ENCODE peak calls at places on chromosomes 4 and X, in eight cellular contexts. K, J, Z, I, C, V, T and S are unnamed samples.

GRCh38 chr4:54139332-54139731 is 39.4 kb downstream of the GSX2 start:
- DNase-seq in I (no peak), K (no peak), V (no peak), J (no peak), T (no peak), Z (no peak), C (no peak), S (no peak)

GRCh38 chr4:72507167-72507566 is 61.9 kb downstream of the ADAMTS3 start:
- DNase-seq in K (no peak), C (no peak), V (no peak), T (no peak), J (no peak), Z (no peak), I (no peak), S (no peak)

GRCh38 chr4:7015383-7016035 is 27.7 kb upstream of the TADA2B start:
- DNase-seq in C (no peak), J (no peak), V (no peak), Z (no peak), I (no peak), T (no peak), K (no peak), S (no peak)

GRCh38 chr4:6848717-6849305 is 60.8 kb upstream of the TBC1D14 start:
- DNase-seq in Z (no peak), C (no peak), T (no peak), J (no peak), I (no peak), V (no peak), K (no peak), S (no peak)

GRCh38 chr4:101345271-101345595 is 2.1 kb downstream of the PPP3CA start:
- DNase-seq in I (no peak), C (no peak), J (peak), Z (no peak), K (no peak), T (no peak), V (no peak), S (no peak)

GRCh38 chr4:54213812-54214211 is 15.3 kb upstream of the PDGFRA start:
- DNase-seq in J (no peak), I (peak), V (no peak), C (no peak), K (no peak), Z (no peak), T (peak), S (no peak)

GRCh38 chrX:153780678-153781427 is at the start of gene SRPK3:
- DNase-seq in J (no peak), Z (no peak), T (no peak), K (no peak), C (peak), V (no peak), I (no peak), S (no peak)

GRCh38 chr4:148263820-148264219 is 178.4 kb downstream of the NR3C2 start:
- DNase-seq in T (no peak), I (no peak), J (no peak), C (no peak), Z (no peak), V (no peak), K (no peak), S (no peak)

GRCh38 chrX:134764202-134764785 is 106.0 kb upstream of the PLAC1 start:
- DNase-seq in I (peak), J (peak), T (no peak), K (no peak), Z (no peak), C (no peak), V (peak), S (no peak)

GRCh38 chr4:25703731-25704388 is 48.2 kb downstream of the SLC34A2 start:
- DNase-seq in I (no peak), T (no peak), Z (no peak), C (no peak), V (no peak), K (no peak), J (no peak), S (no peak)

GRCh38 chr4:124478518-124478917 is 234.0 kb downstream of the ANKRD50 start:
- DNase-seq in T (no peak), I (no peak), C (no peak), J (no peak), K (no peak), Z (no peak), V (no peak), S (no peak)

GRCh38 chrX:118495958-118496762 is 545 bp downstream of the DOCK11 start:
- DNase-seq in Z (no peak), V (peak), J (peak), K (peak), C (peak), T (peak), I (peak), S (peak)

GRCh38 chr4:41143721-41144379 is 70.5 kb downstream of the APBB2 start:
- DNase-seq in J (no peak), T (no peak), K (no peak), Z (no peak), V (no peak), C (no peak), I (peak), S (no peak)

GRCh38 chr4:169724251-169724650 is 33.5 kb downstream of the HPF1 start:
- DNase-seq in C (no peak), V (no peak), Z (no peak), I (peak), J (no peak), T (no peak), K (no peak), S (no peak)

GRCh38 chrX:1242901-1243402 is 25.7 kb upstream of the CSF2RA start:
- DNase-seq in V (no peak), Z (no peak), J (no peak), T (no peak), C (no peak), K (no peak), I (no peak), S (no peak)

GRCh38 chr4:101339332-101339731 is 8.0 kb downstream of the PPP3CA start:
- DNase-seq in I (no peak), C (no peak), Z (no peak), V (no peak), J (no peak), K (no peak), T (no peak), S (no peak)

GRCh38 chrX:17553451-17553850 is 178.5 kb downstream of the NHS start:
- DNase-seq in I (peak), Z (no peak), C (no peak), V (no peak), K (no peak), J (no peak), T (no peak), S (no peak)

GRCh38 chr4:156598138-156598681 is 373.4 kb downstream of the PDGFC start:
- DNase-seq in C (peak), T (no peak), I (peak), V (no peak), Z (no peak), K (no peak), J (no peak), S (no peak)

GRCh38 chrX:136220535-136220934 is 30.7 kb downstream of the MAP7D3 start:
- DNase-seq in I (no peak), V (no peak), J (no peak), Z (no peak), T (no peak), K (no peak), C (no peak), S (no peak)

GRCh38 chr4:25890653-25891485 is 23.2 kb upstream of the SMIM20 start:
- DNase-seq in J (no peak), K (no peak), C (no peak), Z (no peak), I (no peak), T (no peak), V (no peak), S (no peak)

GRCh38 chr4:73528171-73528570 is 46.6 kb downstream of the AFM start:
- DNase-seq in J (no peak), Z (no peak), I (no peak), K (no peak), C (no peak), T (no peak), V (no peak), S (no peak)

GRCh38 chr4:37816006-37816405 is 10.5 kb upstream of the PGM2 start:
- DNase-seq in K (no peak), C (no peak), T (no peak), J (peak), Z (no peak), I (no peak), V (no peak), S (no peak)

GRCh38 chr4:33518852-33519251 is 2725.5 kb downstream of the ARAP2 start:
- DNase-seq in C (no peak), V (no peak), Z (no peak), I (no peak), K (no peak), T (no peak), J (no peak), S (no peak)

GRCh38 chrX:21758488-21758887 is 572 bp upstream of the SMPX start:
- DNase-seq in I (no peak), T (no peak), Z (no peak), C (no peak), K (no peak), V (no peak), J (no peak), S (no peak)
- TF ChIP-seq CTCF in I (no peak), T (no peak), Z (no peak), C (no peak), K (no peak), V (no peak), J (no peak), S (no peak)

GRCh38 chr4:140253556-140254027 is 99.6 kb upstream of the MAML3 start:
- DNase-seq in I (no peak), K (no peak), C (no peak), V (no peak), Z (no peak), T (no peak), J (no peak), S (no peak)
- TF ChIP-seq CTCF in I (no peak), K (no peak), C (no peak), V (no peak), Z (no peak), T (no peak), J (no peak), S (peak)

GRCh38 chr4:4427478-4427870 is 40.6 kb downstream of the NSG1 start:
- DNase-seq in K (no peak), V (no peak), J (no peak), T (no peak), I (no peak), Z (no peak), C (no peak), S (no peak)

GRCh38 chr4:4432341-4433125 is 45.6 kb downstream of the NSG1 start:
- DNase-seq in J (no peak), V (no peak), I (no peak), C (no peak), K (no peak), T (no peak), Z (no peak), S (no peak)

GRCh38 chr4:4427886-4428285 is 41.0 kb downstream of the NSG1 start:
- DNase-seq in J (no peak), K (no peak), T (no peak), I (no peak), C (no peak), V (no peak), Z (no peak), S (no peak)

GRCh38 chr4:4428966-4429875 is 42.3 kb downstream of the NSG1 start:
- DNase-seq in K (no peak), V (no peak), T (no peak), C (no peak), Z (peak), I (no peak), J (no peak), S (no peak)

DNA sequence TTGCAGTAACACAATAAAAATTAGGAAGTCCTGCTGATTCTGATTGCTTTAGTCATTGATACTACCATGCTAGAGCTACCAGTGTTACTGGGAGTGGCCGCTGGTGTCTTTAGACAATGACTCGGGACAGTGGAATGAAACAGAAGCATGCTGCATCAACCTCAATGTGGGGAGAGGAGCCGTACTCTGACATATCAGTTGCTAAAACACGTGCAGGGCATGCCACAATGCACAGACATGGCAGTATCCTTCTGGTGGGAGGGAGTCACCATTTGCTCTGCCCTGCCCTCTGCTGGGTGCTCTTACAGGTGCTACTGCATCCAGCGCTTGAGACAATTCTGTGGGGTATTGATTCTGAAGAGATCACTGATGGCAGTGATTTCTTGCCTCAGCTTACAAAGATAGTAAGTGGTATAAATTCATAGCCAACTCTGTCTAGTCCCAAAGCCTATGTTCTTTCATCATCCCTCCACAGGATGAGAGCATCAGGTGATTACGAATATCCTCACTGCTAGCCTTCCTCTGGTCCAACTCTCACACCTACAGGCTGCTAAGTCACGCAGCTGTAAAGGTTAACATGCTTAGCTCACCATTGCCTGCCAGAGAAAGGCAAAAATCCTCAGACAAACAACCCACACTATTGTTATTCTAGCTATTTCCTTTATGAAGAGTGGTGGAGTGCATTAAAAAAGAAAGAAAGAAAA is 43.7 kb downstream of the NSG1 start:
- DNase-seq in C (no peak), J (peak), Z (no peak), I (peak), V (peak), T (no peak), K (no peak), S (no peak)
- TF ChIP-seq CTCF in C (no peak), J (peak), Z (peak), I (peak), V (peak), T (no peak), K (peak), S (peak)

GRCh38 chr4:166318810-166319525 is 445.9 kb downstream of the TLL1 start:
- DNase-seq in K (no peak), Z (no peak), T (no peak), V (no peak), C (no peak), I (no peak), J (no peak), S (no peak)

GRCh38 chr4:166312166-166312565 is 439.1 kb downstream of the TLL1 start:
- DNase-seq in Z (no peak), I (no peak), J (no peak), C (no peak), T (no peak), V (no peak), K (no peak), S (no peak)

GRCh38 chr4:166315721-166316467 is 442.9 kb downstream of the TLL1 start:
- DNase-seq in I (no peak), C (no peak), T (no peak), Z (no peak), J (no peak), V (no peak), K (no peak), S (no peak)
- TF ChIP-seq CTCF in I (no peak), C (no peak), T (no peak), Z (no peak), J (no peak), V (no peak), K (no peak), S (no peak)

GRCh38 chr4:92014060-92014459 is 289.7 kb upstream of the GRID2 start:
- DNase-seq in I (no peak), J (no peak), T (no peak), C (no peak), V (no peak), K (no peak), Z (no peak), S (no peak)

DNA sequence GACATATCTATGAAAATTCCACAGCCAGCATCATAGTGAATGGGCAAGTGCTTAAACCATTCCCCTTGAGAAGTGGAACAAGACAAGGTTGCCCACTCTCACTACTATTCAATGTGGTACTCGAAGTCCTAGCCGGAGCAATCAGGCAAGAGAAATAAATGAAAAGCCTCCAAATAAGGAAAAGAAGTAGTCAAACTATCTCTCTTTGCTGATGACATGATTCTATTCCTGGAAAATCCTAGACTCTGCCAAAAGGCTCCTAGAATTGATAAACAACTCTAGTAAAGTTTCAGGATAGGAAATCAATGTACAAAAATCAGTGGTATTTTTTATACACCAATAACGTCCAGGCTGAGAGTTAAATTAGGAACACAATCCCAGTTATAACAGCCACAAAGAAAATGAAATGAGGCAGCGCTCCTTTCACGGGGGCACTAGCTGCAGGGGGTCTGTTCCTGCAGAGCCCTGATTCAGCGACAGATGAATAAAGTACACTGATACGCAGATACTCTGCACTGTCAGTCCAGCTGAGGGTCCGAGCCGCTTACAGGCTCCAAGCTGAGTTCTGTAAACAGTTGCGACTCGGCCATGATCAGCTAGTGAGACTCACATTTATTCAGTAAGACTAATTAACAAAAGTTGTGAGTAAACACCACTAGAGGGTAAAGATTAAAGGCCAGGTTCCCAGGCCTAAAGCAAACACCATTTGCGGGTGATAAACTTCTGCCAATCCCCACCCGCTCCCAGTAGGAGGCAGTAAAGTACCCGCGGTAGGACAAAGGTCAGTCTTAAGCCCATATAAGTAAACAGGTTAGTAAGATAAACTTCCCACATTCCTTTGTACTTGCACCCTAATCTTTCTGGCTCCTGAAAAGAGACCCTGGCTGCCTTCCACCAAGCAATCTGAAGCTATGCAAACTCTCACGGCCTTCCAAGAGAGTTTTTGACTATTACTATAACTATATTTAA is 290.6 kb upstream of the GRID2 start:
- DNase-seq in T (no peak), J (no peak), V (no peak), I (no peak), Z (no peak), C (no peak), K (peak), S (peak)
- TF ChIP-seq CTCF in T (no peak), J (no peak), V (no peak), I (no peak), Z (no peak), C (no peak), K (peak), S (peak)